ENCODE peak calls at places on chromosomes 13 and 19, in five cellular contexts. K is fibroblast of lung, O is hepatocyte, D is T-helper 2 cell, P is A673. N is an unnamed sample.

GRCh38 chr19:40605201-40605971 is 4.2 kb downstream of the LTBP4 start:
- DNase-seq in K (peak; percentile 63), O (peak; percentile 84), D (peak; percentile 60), P (peak; percentile 86), N (peak; percentile 53)

GRCh38 chr13:98543380-98544104 is 33.4 kb downstream of the STK24 start:
- DNase-seq in K (no peak), O (no peak), D (no peak), P (no peak), N (no peak)

GRCh38 chr13:87669379-87669978 is 1.7 kb upstream of the SLITRK5 start:
- DNase-seq in K (peak; percentile 76), O (peak; percentile 53), D (no peak), P (peak; percentile 69), N (peak; percentile 55)

GRCh38 chr13:96629331-96629730 is 364.9 kb downstream of the OXGR1 start:
- DNase-seq in K (no peak), O (no peak), D (no peak), P (no peak), N (no peak)

GRCh38 chr13:70375718-70376117 is 267.5 kb upstream of the KLHL1 start:
- DNase-seq in K (no peak), O (no peak), D (no peak), P (peak; percentile 33), N (no peak)

GRCh38 chr13:59771272-59771671 is 392.5 kb downstream of the DIAPH3 start:
- DNase-seq in K (peak; percentile 57), O (peak; percentile 12), D (no peak), P (peak; percentile 73), N (peak; percentile 30)

GRCh38 chr13:27770809-27771208 is 21.5 kb upstream of the GSX1 start:
- DNase-seq in K (peak; percentile 11), O (peak; percentile 43), D (no peak), P (peak; percentile 44), N (peak; percentile 35)

GRCh38 chr13:21481359-21481758 is 22.3 kb upstream of the ZDHHC20 start:
- DNase-seq in K (no peak), O (no peak), D (no peak), P (no peak), N (no peak)

GRCh38 chr19:56253737-56254136 is 18.8 kb upstream of the EDDM13 start:
- DNase-seq in K (peak; percentile 74), O (peak; percentile 71), D (no peak), P (peak; percentile 68), N (peak; percentile 31)

GRCh38 chr19:7934766-7935165 is 8.7 kb downstream of the TIMM44 start:
- DNase-seq in K (no peak), O (no peak), D (no peak), P (no peak), N (no peak)

GRCh38 chr19:33947565-33947964 is 150.9 kb downstream of the KCTD15 start:
- DNase-seq in K (no peak), O (no peak), D (no peak), P (no peak), N (no peak)

GRCh38 chr19:52270266-52270885 is 989 bp downstream of the ZNF766 start:
- DNase-seq in K (no peak), O (peak; percentile 37), D (no peak), P (peak; percentile 33), N (peak; percentile 36)

GRCh38 chr19:7658219-7658686 is 10.6 kb upstream of the RETN start:
- DNase-seq in K (no peak), O (no peak), D (no peak), P (no peak), N (no peak)

GRCh38 chr13:75180805-75181455 is 301.0 kb downstream of the TBC1D4 start:
- DNase-seq in K (peak; percentile 51), O (no peak), D (no peak), P (no peak), N (peak; percentile 69)

GRCh38 chr19:56110515-56111448 is 10.3 kb downstream of the ZNF787 start:
- DNase-seq in K (peak; percentile 70), O (peak; percentile 75), D (no peak), P (no peak), N (no peak)

GRCh38 chr19:8240274-8241229 is 31.4 kb downstream of the CERS4 start:
- DNase-seq in K (peak; percentile 95), O (peak; percentile 94), D (no peak), P (no peak), N (peak; percentile 86)

GRCh38 chr13:21674271-21675009 is 3.6 kb downstream of the FGF9 start:
- DNase-seq in K (no peak), O (peak; percentile 62), D (no peak), P (no peak), N (no peak)

GRCh38 chr19:29364224-29364726 is 151.3 kb upstream of the UQCRFS1 start:
- DNase-seq in K (no peak), O (no peak), D (no peak), P (no peak), N (no peak)

GRCh38 chr19:2055871-2056809 is 5.1 kb upstream of the MKNK2 start:
- DNase-seq in K (peak; percentile 87), O (peak; percentile 59), D (no peak), P (peak; percentile 71), N (peak; percentile 78)

GRCh38 chr13:95155093-95155492 is 146.2 kb downstream of the ABCC4 start:
- DNase-seq in K (no peak), O (no peak), D (no peak), P (no peak), N (peak; percentile 30)

GRCh38 chr19:16334421-16334820 is 9.8 kb downstream of the KLF2 start:
- DNase-seq in K (no peak), O (no peak), D (no peak), P (no peak), N (no peak)

GRCh38 chr13:43629691-43630480 is 156.9 kb downstream of the ENOX1 start:
- DNase-seq in K (peak; percentile 47), O (no peak), D (no peak), P (peak; percentile 2), N (no peak)

GRCh38 chr19:58003153-58003828 is 671 bp upstream of the ZNF606 start:
- DNase-seq in K (peak; percentile 42), O (no peak), D (no peak), P (peak; percentile 52), N (no peak)

GRCh38 chr19:14182481-14182880 is 23.5 kb downstream of the ADGRL1 start:
- DNase-seq in K (no peak), O (no peak), D (no peak), P (no peak), N (no peak)

GRCh38 chr13:53126803-53127202 is 98.2 kb downstream of the OLFM4 start:
- DNase-seq in K (peak; percentile 26), O (no peak), D (no peak), P (no peak), N (no peak)

GRCh38 chr19:7673995-7674667 is 2.8 kb upstream of the MCEMP1 start:
- DNase-seq in K (peak; percentile 78), O (peak; percentile 68), D (no peak), P (peak; percentile 86), N (peak; percentile 60)

GRCh38 chr13:53460776-53461175 is 432.2 kb downstream of the OLFM4 start:
- DNase-seq in K (no peak), O (no peak), D (no peak), P (no peak), N (no peak)

GRCh38 chr19:43726736-43727592 is 11.1 kb downstream of the IRGC start:
- DNase-seq in K (no peak), O (no peak), D (no peak), P (no peak), N (no peak)

GRCh38 chr19:38676023-38676877 is 28.8 kb downstream of the ACTN4 start:
- DNase-seq in K (peak; percentile 56), O (peak; percentile 77), D (no peak), P (no peak), N (peak; percentile 22)

GRCh38 chr19:43316591-43317319 is 36.7 kb upstream of the CD177 start:
- DNase-seq in K (peak; percentile 9), O (peak; percentile 83), D (no peak), P (no peak), N (peak; percentile 59)

GRCh38 chr19:4523306-4524110 is 5.2 kb upstream of the PLIN4 start:
- DNase-seq in K (peak; percentile 36), O (no peak), D (no peak), P (no peak), N (peak; percentile 41)

GRCh38 chr13:110575322-110576069 is 14.0 kb upstream of the RAB20 start:
- DNase-seq in K (peak; percentile 59), O (no peak), D (no peak), P (no peak), N (peak; percentile 41)

GRCh38 chr13:40060318-40061007 is 405.0 kb downstream of the COG6 start:
- DNase-seq in K (peak; percentile 71), O (no peak), D (peak; percentile 22), P (peak; percentile 87), N (peak; percentile 48)

GRCh38 chr19:28394705-28395104 is 818.2 kb downstream of the UQCRFS1 start:
- DNase-seq in K (no peak), O (no peak), D (no peak), P (no peak), N (no peak)

GRCh38 chr13:101149735-101150380 is 266.4 kb downstream of the NALCN start:
- DNase-seq in K (peak; percentile 71), O (peak; percentile 7), D (no peak), P (peak; percentile 66), N (peak; percentile 49)

GRCh38 chr19:53357821-53358581 is 7.5 kb upstream of the ZNF525 start:
- DNase-seq in K (no peak), O (no peak), D (no peak), P (no peak), N (no peak)

GRCh38 chr13:103044054-103044453 is 22.2 kb downstream of the SLC10A2 start:
- DNase-seq in K (no peak), O (no peak), D (no peak), P (no peak), N (no peak)

N was measured in HCEC 1CT.